ENCODE peak calls at places on chromosome 21, in ten cellular contexts. R is GM04504, F is A549, A is ovary, G is AG08396, Q is uterus, P is NCI-H1092 treated with DMSO at 0.1 percent for 48 hours, U is NCI-H1105 treated with DMSO at 0.1 percent for 48 hours, C is neural progenitor cell, D is progenitor cell of endocrine pancreas. M is an unnamed sample.

GRCh38 chr21:35528109-35529042 is 479.3 kb upstream of the RUNX1 start:
- DNase-seq in A (peak; percentile 20), R (no peak), P (no peak), Q (no peak), D (no peak), F (no peak), G (peak; percentile 22), U (no peak), C (no peak), M (no peak)

GRCh38 chr21:14259669-14260458 is 43.9 kb downstream of the RBM11 start:
- DNase-seq in F (peak; percentile 3), A (no peak), U (peak; percentile 78), Q (no peak), D (no peak), C (peak; percentile 69), G (peak; percentile 41), P (peak; percentile 65), R (peak; percentile 7), M (peak; percentile 13)

GRCh38 chr21:45255381-45256020 is 32.2 kb downstream of the POFUT2 start:
- DNase-seq in P (no peak), D (peak; percentile 9), A (no peak), G (no peak), C (no peak), R (no peak), Q (no peak), U (no peak), F (no peak), M (no peak)

GRCh38 chr21:29634410-29634809 is 305.4 kb downstream of the GRIK1 start:
- DNase-seq in D (no peak), A (no peak), P (no peak), U (no peak), R (no peak), C (no peak), Q (no peak), G (no peak), F (no peak), M (no peak)

GRCh38 chr21:41054206-41054605 is 113.8 kb upstream of the BACE2 start:
- DNase-seq in F (no peak), U (no peak), G (no peak), Q (no peak), R (no peak), P (no peak), C (no peak), A (no peak), D (no peak), M (no peak)

GRCh38 chr21:23543334-23543733 is 2063.9 kb downstream of the MRPL39 start:
- DNase-seq in A (no peak), U (no peak), P (no peak), D (no peak), Q (no peak), R (no peak), G (no peak), C (no peak), F (no peak), M (no peak)

GRCh38 chr21:33642896-33643657 is 776 bp downstream of the ITSN1 start:
- DNase-seq in A (peak; percentile 33), R (no peak), Q (peak; percentile 33), G (peak; percentile 34), C (peak; percentile 60), P (peak; percentile 9), F (no peak), U (no peak), D (peak; percentile 24), M (no peak)

GRCh38 chr21:45450741-45451740 is 46.1 kb downstream of the COL18A1 start:
- DNase-seq in D (no peak), P (no peak), R (no peak), A (no peak), U (no peak), C (no peak), Q (no peak), G (no peak), F (no peak), M (no peak)

GRCh38 chr21:36478207-36478701 is 1.7 kb downstream of the CLDN14 start:
- DNase-seq in F (peak; percentile 73), Q (no peak), C (no peak), A (no peak), D (no peak), R (peak; percentile 38), G (peak; percentile 69), U (no peak), P (no peak), M (peak; percentile 91)

GRCh38 chr21:30101967-30102366 is 64.6 kb downstream of the CLDN17 start:
- DNase-seq in G (no peak), F (no peak), Q (no peak), P (no peak), D (no peak), R (no peak), C (no peak), U (no peak), A (no peak), M (no peak)

M was measured in non-pigmented ciliary epithelial cell.